ENCODE peak calls at places on chromosomes 6 and 20, in eight cellular contexts. J, Z, Q, W, O, N, L and G are unnamed samples.
A peak's percentile ranks its signal among the peaks of the same experiment; 100 is the strongest.

GRCh38 chr6:30206799-30207618 is 6.2 kb downstream of the TRIM26 start:
- DNase-seq in J (no peak), Z (no peak), Q (no peak), W (no peak), O (no peak), N (peak; percentile 56), L (peak; percentile 20), G (no peak)

GRCh38 chr20:24805456-24806233 is 143.4 kb upstream of the CST7 start:
- DNase-seq in J (no peak), Z (no peak), Q (no peak), W (no peak), O (no peak), N (no peak), L (no peak), G (no peak)

GRCh38 chr6:17365961-17366360 is 27.4 kb upstream of the CAP2 start:
- DNase-seq in J (no peak), Z (no peak), Q (no peak), W (no peak), O (no peak), N (no peak), L (no peak), G (no peak)

GRCh38 chr6:3294921-3295871 is 36.4 kb downstream of the PSMG4 start:
- DNase-seq in J (no peak), Z (no peak), Q (no peak), W (no peak), O (no peak), N (no peak), L (peak; percentile 20), G (no peak)

GRCh38 chr6:162151050-162151658 is 576.4 kb downstream of the PRKN start:
- DNase-seq in J (no peak), Z (no peak), Q (no peak), W (no peak), O (no peak), N (peak; percentile 53), L (no peak), G (no peak)

GRCh38 chr6:133549252-133549925 is 308.2 kb downstream of the EYA4 start:
- DNase-seq in J (no peak), Z (no peak), Q (no peak), W (no peak), O (no peak), N (no peak), L (no peak), G (no peak)

GRCh38 chr6:150409576-150410066 is 40.8 kb downstream of the IYD start:
- DNase-seq in J (no peak), Z (no peak), Q (no peak), W (peak; percentile 73), O (no peak), N (no peak), L (peak; percentile 94), G (no peak)

GRCh38 chr6:34664270-34664971 is 32.1 kb downstream of the ILRUN start:
- DNase-seq in J (no peak), Z (no peak), Q (no peak), W (no peak), O (no peak), N (peak; percentile 57), L (no peak), G (no peak)

GRCh38 chr20:54058420-54059139 is 11.8 kb downstream of the BCAS1 start:
- DNase-seq in J (no peak), Z (no peak), Q (no peak), W (no peak), O (no peak), N (no peak), L (peak; percentile 19), G (no peak)

GRCh38 chr6:10149603-10150002 is 265.3 kb downstream of the TFAP2A start:
- DNase-seq in J (no peak), Z (no peak), Q (no peak), W (no peak), O (no peak), N (no peak), L (no peak), G (no peak)

GRCh38 chr20:32510601-32511357 is 74.4 kb downstream of the NOL4L start:
- DNase-seq in J (no peak), Z (no peak), Q (no peak), W (no peak), O (no peak), N (no peak), L (no peak), G (no peak)

GRCh38 chr6:146310628-146311027 is 233.0 kb upstream of the RAB32 start:
- DNase-seq in J (no peak), Z (no peak), Q (no peak), W (no peak), O (no peak), N (no peak), L (no peak), G (no peak)

GRCh38 chr6:74768738-74769137 is 437.1 kb downstream of the COL12A1 start:
- DNase-seq in J (no peak), Z (no peak), Q (no peak), W (no peak), O (no peak), N (no peak), L (no peak), G (no peak)

GRCh38 chr6:139135578-139136545 is 982 bp downstream of the HECA start:
- DNase-seq in J (no peak), Z (no peak), Q (no peak), W (peak; percentile 77), O (peak; percentile 33), N (no peak), L (peak; percentile 64), G (peak; percentile 70)

GRCh38 chr20:32589256-32589655 is 4.1 kb upstream of the NOL4L start:
- DNase-seq in J (no peak), Z (no peak), Q (no peak), W (no peak), O (no peak), N (no peak), L (no peak), G (no peak)

GRCh38 chr6:87473419-87473903 is 687 bp downstream of the SLC35A1 start:
- DNase-seq in J (no peak), Z (no peak), Q (peak; percentile 39), W (no peak), O (peak; percentile 30), N (peak; percentile 49), L (peak; percentile 73), G (no peak)

GRCh38 chr20:35146299-35146921 is 726 bp downstream of the EDEM2 start:
- DNase-seq in J (no peak), Z (no peak), Q (no peak), W (peak; percentile 36), O (no peak), N (peak; percentile 19), L (peak; percentile 14), G (no peak)

GRCh38 chr6:130760006-130760405 is 67.2 kb upstream of the SMLR1 start:
- DNase-seq in J (no peak), Z (no peak), Q (peak; percentile 4), W (no peak), O (no peak), N (peak; percentile 63), L (peak; percentile 3), G (no peak)

GRCh38 chr20:17228624-17229061 is 1.8 kb downstream of the PCSK2 start:
- DNase-seq in J (no peak), Z (no peak), Q (peak; percentile 60), W (no peak), O (no peak), N (no peak), L (no peak), G (no peak)

GRCh38 chr6:36912583-36912982 is 26.8 kb downstream of the C6orf89 start:
- DNase-seq in J (peak; percentile 28), Z (no peak), Q (no peak), W (no peak), O (no peak), N (peak; percentile 91), L (no peak), G (no peak)

GRCh38 chr20:1955289-1955688 is 38.6 kb downstream of the PDYN start:
- DNase-seq in J (no peak), Z (no peak), Q (no peak), W (no peak), O (no peak), N (no peak), L (no peak), G (no peak)

GRCh38 chr6:169155481-169155880 is 98.2 kb downstream of the THBS2 start:
- DNase-seq in J (no peak), Z (no peak), Q (no peak), W (no peak), O (no peak), N (no peak), L (no peak), G (no peak)